ENCODE peak calls at places on chromosome 3, in six cellular contexts. F, W, M, Y, C and D are unnamed samples.

GRCh38 chr3:69260216-69260787 is 125.6 kb downstream of the FRMD4B start:
- DNase-seq in Y (no peak), C (no peak), M (no peak), F (no peak), W (no peak), D (no peak)

GRCh38 chr3:133295199-133295901 is 104.5 kb upstream of the BFSP2 start:
- DNase-seq in M (peak), W (no peak), C (peak), Y (peak), F (no peak), D (no peak)

GRCh38 chr3:126126811-126127431 is 43.0 kb upstream of the SLC41A3 start:
- DNase-seq in F (peak), M (no peak), W (no peak), C (no peak), Y (no peak), D (no peak)

GRCh38 chr3:127222163-127222562 is 29.2 kb downstream of the PRR23E start:
- DNase-seq in W (no peak), F (no peak), Y (no peak), M (no peak), C (no peak), D (no peak)

GRCh38 chr3:196336319-196337145 is 1.7 kb downstream of the TM4SF19 start:
- DNase-seq in M (no peak), W (no peak), F (no peak), C (no peak), Y (no peak), D (no peak)

GRCh38 chr3:1275495-1275894 is 182.7 kb downstream of the CNTN6 start:
- DNase-seq in Y (no peak), C (no peak), F (no peak), W (no peak), M (no peak), D (no peak)

GRCh38 chr3:108153451-108153981 is 62.7 kb upstream of the CD47 start:
- DNase-seq in M (peak), F (no peak), C (no peak), W (no peak), Y (peak), D (no peak)

GRCh38 chr3:105157016-105157765 is 209.5 kb upstream of the ALCAM start:
- DNase-seq in M (no peak), Y (no peak), W (no peak), F (no peak), C (no peak), D (no peak)

GRCh38 chr3:124174463-124174862 is 182.5 kb upstream of the ROPN1 start:
- DNase-seq in Y (no peak), C (no peak), M (no peak), W (no peak), F (no peak), D (no peak)

GRCh38 chr3:135125171-135125801 is 330.2 kb downstream of the EPHB1 start:
- DNase-seq in W (no peak), C (peak), F (no peak), Y (peak), M (peak), D (no peak)

GRCh38 chr3:41265823-41266273 is 66.5 kb downstream of the CTNNB1 start:
- DNase-seq in C (peak), Y (peak), M (peak), F (no peak), W (no peak), D (no peak)

GRCh38 chr3:17258823-17259436 is 374.2 kb downstream of the PLCL2 start:
- DNase-seq in W (no peak), F (no peak), Y (peak), C (peak), M (peak), D (no peak)

GRCh38 chr3:45498532-45498931 is 96.0 kb upstream of the LIMD1 start:
- DNase-seq in W (no peak), M (no peak), Y (no peak), F (no peak), C (no peak), D (no peak)

GRCh38 chr3:17491601-17492000 is 250.8 kb downstream of the TBC1D5 start:
- DNase-seq in Y (peak), F (no peak), C (peak), W (peak), M (peak), D (no peak)

GRCh38 chr3:59006791-59007517 is 42.9 kb downstream of the CFAP20DC start:
- DNase-seq in C (peak), F (peak), W (no peak), Y (peak), M (peak), D (no peak)

GRCh38 chr3:134464693-134465385 is 20.9 kb downstream of the ANAPC13 start:
- DNase-seq in C (no peak), F (no peak), W (no peak), M (peak), Y (peak), D (no peak)

GRCh38 chr3:143924522-143925381 is 46.9 kb upstream of the DIPK2A start:
- DNase-seq in F (no peak), M (no peak), W (no peak), C (no peak), Y (no peak), D (no peak)

DNA sequence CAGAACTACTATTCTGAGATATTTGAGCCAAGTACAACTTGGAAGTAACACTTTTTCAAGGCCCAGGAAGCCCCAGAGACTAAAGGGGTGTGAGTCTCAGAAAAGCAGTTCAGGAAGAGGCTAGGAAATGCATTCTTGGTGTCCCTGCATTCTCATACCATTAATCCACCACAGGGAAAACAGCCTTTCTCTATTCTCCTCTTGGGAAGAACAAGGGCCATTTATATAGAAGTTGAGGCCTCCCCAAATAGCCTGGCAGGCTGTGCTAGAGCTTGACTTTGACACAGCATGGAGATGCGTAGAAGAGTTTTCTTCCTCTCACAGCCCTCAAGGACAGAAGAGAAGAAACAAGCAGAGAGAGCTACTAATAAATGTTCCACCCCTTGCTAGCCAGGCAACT is 5.5 kb upstream of the NR2C2 start:
- DNase-seq in M (no peak), Y (no peak), C (no peak), F (no peak), W (no peak), D (no peak)
- TF ChIP-seq CTCF in M (no peak), Y (no peak), C (no peak), F (no peak), W (no peak), D (no peak)

DNA sequence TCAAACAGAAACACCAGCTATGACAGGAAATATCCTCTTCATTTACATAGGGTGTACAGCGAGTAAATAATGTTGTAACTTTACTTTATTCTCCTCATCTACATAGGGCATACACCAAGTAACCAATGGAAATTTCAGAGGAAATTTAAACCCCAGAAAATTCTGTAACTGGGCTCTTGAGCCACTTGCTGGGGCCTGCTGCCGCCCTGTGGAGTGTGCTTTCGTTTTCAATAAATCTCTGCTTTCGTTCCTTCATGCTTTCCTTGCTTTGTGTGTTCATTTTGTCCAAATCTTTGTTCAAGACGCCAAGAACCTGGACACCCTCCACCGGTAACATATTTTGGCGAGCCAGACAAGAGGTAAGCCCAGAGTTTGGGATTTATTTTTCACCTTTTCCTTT is 990.4 kb upstream of the CADM2 start:
- DNase-seq in F (no peak), W (no peak), Y (peak), C (no peak), M (no peak), D (no peak)
- TF ChIP-seq CTCF in F (no peak), W (no peak), Y (no peak), C (no peak), M (no peak), D (no peak)

GRCh38 chr3:120557115-120557514 is 39.0 kb upstream of the NDUFB4 start:
- DNase-seq in M (no peak), C (no peak), W (no peak), Y (no peak), F (no peak), D (no peak)

GRCh38 chr3:120561251-120562045 is 34.7 kb upstream of the NDUFB4 start:
- DNase-seq in W (peak), C (peak), Y (peak), M (peak), F (peak), D (no peak)

GRCh38 chr3:120560304-120561250 is 35.6 kb upstream of the NDUFB4 start:
- DNase-seq in W (no peak), F (no peak), C (no peak), Y (no peak), M (no peak), D (no peak)

GRCh38 chr3:120558784-120559227 is 37.3 kb upstream of the NDUFB4 start:
- DNase-seq in C (peak), F (peak), Y (peak), W (peak), M (peak), D (peak)

GRCh38 chr3:120559228-120560061 is 36.7 kb upstream of the NDUFB4 start:
- DNase-seq in C (no peak), M (peak), W (peak), F (no peak), Y (peak), D (peak)
- TF ChIP-seq CTCF in C (no peak), M (no peak), W (no peak), F (no peak), Y (no peak), D (no peak)

GRCh38 chr3:193788189-193788946 is 195.4 kb downstream of the OPA1 start:
- DNase-seq in F (peak), M (peak), W (no peak), Y (peak), C (peak), D (no peak)
- TF ChIP-seq CTCF in F (peak), M (peak), W (peak), Y (peak), C (peak), D (peak)

DNA sequence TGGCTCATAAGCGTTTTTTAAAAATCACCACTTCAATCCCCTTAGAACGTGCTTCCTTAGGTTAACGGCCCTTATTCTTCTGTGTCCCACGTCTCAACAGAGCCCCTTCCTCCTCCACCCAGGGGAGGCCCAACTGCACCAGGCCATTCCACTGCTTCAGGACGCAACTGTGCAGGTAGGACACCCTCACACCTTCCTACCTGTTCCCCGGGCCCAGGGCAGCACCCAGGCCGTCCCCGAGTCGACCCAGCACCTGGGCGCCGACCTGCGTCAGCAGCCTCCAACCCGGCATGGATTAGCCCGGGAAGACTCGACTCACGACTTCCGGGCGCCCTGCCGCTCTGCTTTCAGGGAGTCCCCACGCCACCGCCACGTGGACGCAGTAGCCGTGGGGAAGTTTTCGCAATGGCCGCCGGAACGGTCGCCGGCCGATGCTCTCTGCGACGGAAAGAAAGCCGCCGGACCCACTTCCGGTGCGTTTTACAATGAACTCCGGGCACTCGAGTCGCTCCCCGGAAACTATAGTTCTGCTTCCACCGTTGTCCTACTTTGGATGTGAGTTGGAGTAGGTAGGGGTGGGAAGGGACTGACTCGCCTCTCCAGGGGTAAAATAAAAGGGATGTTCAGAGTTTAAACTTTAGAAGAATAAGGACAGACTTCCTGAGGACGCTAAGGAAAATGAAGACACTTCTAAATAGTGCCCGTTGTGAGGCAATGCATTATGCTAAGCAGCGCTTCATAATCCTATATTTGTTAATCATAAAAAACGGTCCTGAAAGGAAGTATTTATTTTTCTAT is at the start of gene MRPL3:
- DNase-seq in C (peak), W (peak), M (peak), F (peak), Y (peak), D (peak)
- TF ChIP-seq CTCF in C (no peak), W (no peak), M (no peak), F (peak), Y (no peak), D (no peak)

GRCh38 chr3:129575233-129575986 is 31.1 kb downstream of the PLXND1 start:
- DNase-seq in W (no peak), F (no peak), C (no peak), Y (no peak), M (no peak), D (no peak)
- TF ChIP-seq CTCF in W (no peak), F (no peak), C (no peak), Y (no peak), M (no peak), D (no peak)

GRCh38 chr3:42443819-42444436 is 33.5 kb upstream of the LYZL4 start:
- DNase-seq in Y (peak), C (peak), M (peak), W (peak), F (peak), D (peak)

GRCh38 chr3:42440924-42441323 is 30.5 kb upstream of the LYZL4 start:
- DNase-seq in F (no peak), M (no peak), W (no peak), Y (no peak), C (no peak), D (no peak)

GRCh38 chr3:42439461-42440075 is 29.2 kb upstream of the LYZL4 start:
- DNase-seq in F (peak), C (no peak), W (no peak), Y (no peak), M (no peak), D (no peak)

GRCh38 chr3:42443292-42443691 is 32.9 kb upstream of the LYZL4 start:
- DNase-seq in W (no peak), Y (no peak), F (no peak), M (no peak), C (no peak), D (no peak)

GRCh38 chr3:42442640-42443039 is 32.2 kb upstream of the LYZL4 start:
- DNase-seq in M (no peak), Y (peak), W (no peak), C (no peak), F (no peak), D (no peak)
- TF ChIP-seq CTCF in M (peak), Y (no peak), W (peak), C (peak), F (no peak), D (peak)

GRCh38 chr3:195185574-195185973 is 85.4 kb downstream of the XXYLT1 start:
- DNase-seq in W (no peak), M (no peak), F (no peak), Y (no peak), C (no peak), D (no peak)
- TF ChIP-seq CTCF in W (no peak), M (no peak), F (no peak), Y (no peak), C (no peak), D (no peak)

GRCh38 chr3:14392231-14392630 is 10.2 kb upstream of the SLC6A6 start:
- DNase-seq in C (no peak), Y (no peak), M (no peak), W (no peak), F (no peak), D (no peak)
- TF ChIP-seq CTCF in C (no peak), Y (no peak), M (no peak), W (no peak), F (no peak), D (no peak)

GRCh38 chr3:30567139-30567753 is 39.2 kb upstream of the TGFBR2 start:
- DNase-seq in W (no peak), F (no peak), M (no peak), Y (no peak), C (no peak), D (no peak)
- TF ChIP-seq CTCF in W (no peak), F (no peak), M (no peak), Y (no peak), C (no peak), D (no peak)